ENCODE peak calls at places on chromosomes 16 and 17, in ten cellular contexts. M is astrocyte, H is thoracic aorta, F is IMR-90, Z is psoas muscle, I is fibroblast of mammary gland, A is tibial nerve, T is fibroblast of pulmonary artery, P is colonic mucosa, S is upper lobe of left lung. O is an unnamed sample.

GRCh38 chr16:50932348-50932916 is 190.5 kb downstream of the CYLD start:
- DNase-seq in M (no peak), H (no peak), F (no peak), Z (no peak), I (peak), A (no peak), T (no peak), P (no peak), S (no peak), O (no peak)

GRCh38 chr17:82188001-82188961 is 24.4 kb downstream of the CCDC57 start:
- DNase-seq in M (no peak), H (no peak), F (no peak), Z (no peak), I (no peak), A (no peak), T (no peak), P (no peak), S (peak), O (no peak)

GRCh38 chr17:67215991-67216421 is 29.0 kb downstream of the HELZ start:
- DNase-seq in M (no peak), H (no peak), F (no peak), Z (no peak), I (no peak), A (no peak), T (no peak), P (no peak), S (no peak), O (no peak)

GRCh38 chr16:89738072-89738377 is 16.7 kb downstream of the ZNF276 start:
- DNase-seq in M (no peak), H (no peak), F (no peak), Z (no peak), I (no peak), A (no peak), T (no peak), P (no peak), S (no peak), O (no peak)

GRCh38 chr17:13925579-13925978 is 143.7 kb upstream of the COX10 start:
- DNase-seq in M (no peak), H (no peak), F (no peak), Z (no peak), I (peak), A (no peak), T (no peak), P (no peak), S (no peak), O (no peak)

GRCh38 chr16:9518054-9518453 is 426.6 kb downstream of the HAPSTR1 start:
- DNase-seq in M (no peak), H (no peak), F (no peak), Z (no peak), I (no peak), A (no peak), T (no peak), P (no peak), S (no peak), O (no peak)

GRCh38 chr16:62066747-62067146 is 30.5 kb upstream of the CDH8 start:
- DNase-seq in M (no peak), H (no peak), F (no peak), Z (no peak), I (no peak), A (no peak), T (no peak), P (no peak), S (no peak), O (no peak)

GRCh38 chr17:63772801-63773271 is 561 bp downstream of the CCDC47 start:
- DNase-seq in M (peak), H (no peak), F (peak), Z (no peak), I (peak), A (no peak), T (peak), P (peak), S (no peak), O (peak)

GRCh38 chr17:52383493-52384100 is 225.1 kb upstream of the CA10 start:
- DNase-seq in M (no peak), H (no peak), F (peak), Z (no peak), I (peak), A (no peak), T (peak), P (peak), S (no peak), O (peak)

GRCh38 chr16:2464333-2464732 is 4.4 kb downstream of the TEDC2 start:
- DNase-seq in M (no peak), H (no peak), F (no peak), Z (no peak), I (no peak), A (no peak), T (no peak), P (no peak), S (peak), O (no peak)

GRCh38 chr17:20200016-20200788 is 191.0 kb downstream of the SPECC1 start:
- DNase-seq in M (no peak), H (no peak), F (peak), Z (no peak), I (peak), A (no peak), T (no peak), P (no peak), S (no peak), O (no peak)

GRCh38 chr17:10606110-10606509 is 51.0 kb downstream of the MYH3 start:
- DNase-seq in M (no peak), H (no peak), F (no peak), Z (no peak), I (no peak), A (no peak), T (no peak), P (no peak), S (no peak), O (no peak)

GRCh38 chr17:81534157-81535006 is 6.2 kb downstream of the FSCN2 start:
- DNase-seq in M (no peak), H (no peak), F (no peak), Z (no peak), I (no peak), A (no peak), T (no peak), P (no peak), S (peak), O (no peak)

GRCh38 chr17:5237541-5238016 is 2.9 kb upstream of the SCIMP start:
- DNase-seq in M (peak), H (no peak), F (peak), Z (no peak), I (peak), A (no peak), T (peak), P (peak), S (no peak), O (peak)

GRCh38 chr17:9150407-9151090 is 129.2 kb downstream of the NTN1 start:
- DNase-seq in M (peak), H (no peak), F (peak), Z (no peak), I (no peak), A (no peak), T (peak), P (no peak), S (peak), O (peak)

GRCh38 chr17:82962163-82962720 is 117.2 kb upstream of the METRNL start:
- DNase-seq in M (peak), H (no peak), F (peak), Z (no peak), I (peak), A (no peak), T (no peak), P (no peak), S (no peak), O (no peak)

GRCh38 chr16:84950906-84951305 is 60.4 kb downstream of the ZDHHC7 start:
- DNase-seq in M (no peak), H (no peak), F (no peak), Z (no peak), I (no peak), A (no peak), T (no peak), P (no peak), S (no peak), O (no peak)

GRCh38 chr17:40309031-40309937 is at the start of gene RARA:
- DNase-seq in M (no peak), H (no peak), F (no peak), Z (peak), I (no peak), A (peak), T (peak), P (peak), S (no peak), O (peak)

GRCh38 chr16:10972108-10972955 is 28.0 kb downstream of the CLEC16A start:
- DNase-seq in M (no peak), H (no peak), F (no peak), Z (no peak), I (no peak), A (no peak), T (no peak), P (no peak), S (no peak), O (no peak)

GRCh38 chr17:50817142-50817751 is 18.1 kb upstream of the WFIKKN2 start:
- DNase-seq in M (no peak), H (no peak), F (no peak), Z (peak), I (peak), A (no peak), T (peak), P (peak), S (peak), O (peak)

GRCh38 chr17:27904534-27904933 is 11.4 kb upstream of the LYRM9 start:
- DNase-seq in M (no peak), H (no peak), F (no peak), Z (no peak), I (no peak), A (no peak), T (no peak), P (no peak), S (no peak), O (no peak)

GRCh38 chr17:5837055-5837491 is 233.1 kb upstream of the WSCD1 start:
- DNase-seq in M (peak), H (no peak), F (peak), Z (no peak), I (peak), A (no peak), T (peak), P (no peak), S (no peak), O (peak)

GRCh38 chr17:40103742-40104095 is 3.3 kb upstream of the NR1D1 start:
- DNase-seq in M (no peak), H (no peak), F (no peak), Z (no peak), I (no peak), A (no peak), T (no peak), P (no peak), S (no peak), O (no peak)

GRCh38 chr17:2063306-2064146 is 8.6 kb downstream of the HIC1 start:
- DNase-seq in M (peak), H (no peak), F (peak), Z (peak), I (peak), A (no peak), T (peak), P (no peak), S (no peak), O (peak)

GRCh38 chr17:4934173-4934979 is 2.3 kb downstream of the GP1BA start:
- DNase-seq in M (peak), H (no peak), F (peak), Z (no peak), I (peak), A (no peak), T (peak), P (no peak), S (no peak), O (peak)

GRCh38 chr17:56114469-56114868 is 38.8 kb upstream of the ANKFN1 start:
- DNase-seq in M (no peak), H (no peak), F (no peak), Z (no peak), I (no peak), A (no peak), T (no peak), P (no peak), S (no peak), O (no peak)

GRCh38 chr16:30649725-30650368 is 913 bp upstream of the PRR14 start:
- DNase-seq in M (no peak), H (no peak), F (no peak), Z (peak), I (no peak), A (peak), T (no peak), P (no peak), S (peak), O (no peak)

GRCh38 chr16:15780805-15781204 is 76.0 kb downstream of the MYH11 start:
- DNase-seq in M (no peak), H (no peak), F (no peak), Z (no peak), I (no peak), A (no peak), T (no peak), P (no peak), S (no peak), O (no peak)

GRCh38 chr17:82272495-82273326 is 789 bp downstream of the CSNK1D start:
- DNase-seq in M (no peak), H (no peak), F (no peak), Z (peak), I (no peak), A (no peak), T (no peak), P (peak), S (peak), O (no peak)

GRCh38 chr17:4074831-4075495 is 67.9 kb downstream of the ZZEF1 start:
- DNase-seq in M (peak), H (no peak), F (peak), Z (no peak), I (peak), A (no peak), T (peak), P (no peak), S (no peak), O (peak)

GRCh38 chr17:82858376-82859126 is 18.7 kb upstream of the ZNF750 start:
- DNase-seq in M (no peak), H (no peak), F (no peak), Z (no peak), I (no peak), A (no peak), T (no peak), P (no peak), S (peak), O (no peak)

DNA sequence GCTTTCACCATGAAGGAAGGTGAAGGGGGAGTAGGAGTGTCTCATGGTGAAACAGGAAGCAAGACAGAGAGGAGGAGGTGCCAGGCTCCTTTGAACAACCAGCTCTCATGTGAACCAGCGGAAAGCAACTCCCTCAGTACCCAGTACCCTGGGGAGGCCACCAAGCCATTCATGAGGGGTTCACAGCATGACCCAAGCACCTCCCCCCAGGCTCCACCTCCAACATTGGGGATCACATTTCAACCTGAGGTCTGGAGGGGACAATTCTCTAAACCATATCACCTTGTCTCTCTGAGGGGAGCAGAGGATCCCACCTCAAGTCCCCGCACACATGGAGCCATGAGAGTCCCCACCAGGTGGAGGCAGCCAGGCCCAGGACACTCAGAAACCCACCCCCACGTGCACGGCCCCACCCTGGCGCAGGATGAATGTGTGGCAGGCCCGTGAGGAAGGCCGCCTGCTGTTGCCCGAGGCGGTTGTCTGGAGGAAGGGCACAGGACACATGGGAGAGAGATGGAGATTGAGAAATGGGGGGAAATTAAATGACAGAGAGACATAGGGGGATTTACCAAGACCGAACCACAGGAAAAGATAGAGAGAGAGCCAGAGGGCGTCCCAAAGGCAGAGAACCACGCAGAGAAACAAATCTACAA is 85.9 kb downstream of the TMEM132E start:
- DNase-seq in M (no peak), H (no peak), F (no peak), Z (no peak), I (no peak), A (no peak), T (no peak), P (no peak), S (no peak), O (no peak)
- H3K4me3 ChIP-seq in M (no peak), H (no peak), F (no peak), Z (no peak), I (no peak), A (no peak), T (no peak), P (no peak), S (no peak), O (no peak)

GRCh38 chr17:74851612-74852236 is 8.0 kb downstream of the GRIN2C start:
- DNase-seq in M (no peak), H (no peak), F (no peak), Z (no peak), I (no peak), A (no peak), T (no peak), P (no peak), S (peak), O (no peak)
- TF ChIP-seq CTCF in M (no peak), H (no peak), F (no peak), Z (no peak), I (no peak), A (no peak), T (no peak), P (no peak), S (no peak), O (no peak)

DNA sequence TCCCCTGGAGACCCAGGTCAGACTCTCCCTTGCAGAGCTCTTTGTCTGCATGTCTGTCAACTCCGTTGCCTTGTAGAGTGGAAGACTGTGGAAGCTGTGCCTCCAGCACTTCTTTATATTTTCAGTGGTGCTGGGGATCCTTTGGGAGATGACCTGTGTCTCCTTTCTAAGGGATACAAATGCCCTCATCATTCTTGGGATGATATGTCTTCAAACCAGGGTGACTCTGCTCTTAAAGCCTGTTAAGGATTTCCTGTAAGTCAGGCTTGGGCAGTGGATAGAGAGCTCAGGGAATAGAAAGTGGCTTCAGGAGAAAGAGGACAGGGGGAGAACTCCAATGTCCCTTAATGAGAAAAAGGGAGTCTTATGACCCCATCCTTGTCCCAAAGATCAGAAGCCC is 1.5 kb downstream of the HOXB3 start:
- DNase-seq in M (no peak), H (no peak), F (peak), Z (no peak), I (no peak), A (no peak), T (no peak), P (no peak), S (no peak), O (no peak)
- H3K4me3 ChIP-seq in M (no peak), H (no peak), F (peak), Z (no peak), I (peak), A (no peak), T (no peak), P (no peak), S (no peak), O (no peak)

GRCh38 chr16:87897563-87898505 is 28.5 kb upstream of the SLC7A5 start:
- DNase-seq in M (no peak), H (no peak), F (no peak), Z (no peak), I (no peak), A (no peak), T (no peak), P (no peak), S (no peak), O (no peak)
- TF ChIP-seq CTCF in M (no peak), H (no peak), F (no peak), Z (no peak), I (no peak), A (no peak), T (no peak), P (no peak), S (no peak), O (no peak)

DNA sequence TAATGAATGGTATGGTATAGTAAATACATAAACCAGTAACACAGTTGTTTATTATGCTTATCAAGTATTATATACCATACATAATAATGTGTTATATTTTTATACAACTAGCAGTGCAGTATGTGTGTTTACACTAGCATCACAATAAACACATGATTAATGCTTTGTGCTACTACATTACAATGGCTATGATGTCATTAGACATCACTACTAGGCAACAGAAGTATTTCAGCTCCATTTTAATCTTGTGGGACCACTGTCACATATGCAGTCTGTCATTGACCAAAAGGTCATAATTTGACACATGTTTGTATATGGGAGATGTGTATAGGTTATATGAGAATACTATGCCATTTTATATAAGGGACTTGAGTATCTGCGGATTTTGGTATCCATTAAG is 32.7 kb downstream of the TRIM37 start:
- DNase-seq in M (no peak), H (no peak), F (no peak), Z (no peak), I (peak), A (no peak), T (peak), P (no peak), S (no peak), O (no peak)
- H3K4me3 ChIP-seq in M (no peak), H (no peak), F (no peak), Z (no peak), I (no peak), A (no peak), T (no peak), P (no peak), S (no peak), O (no peak)